ENCODE peak calls at places on chromosome 21, in eight cellular contexts. D, O, Q, U, Y, E, B and W are unnamed samples. For H3K4me1, the result is how much of the 10 kb centered on the place peaks cover.

GRCh38 chr21:16460936-16461335 is 731.2 kb downstream of the USP25 start:
- DNase-seq in D (no peak), O (no peak), Q (no peak), U (no peak), Y (no peak), E (peak), B (no peak), W (no peak)

GRCh38 chr21:43361493-43362296 is 65.2 kb downstream of the SIK1 start:
- DNase-seq in D (no peak), O (peak), Q (peak), U (peak), Y (no peak), E (peak), B (peak), W (peak)

GRCh38 chr21:18529253-18529652 is 125.7 kb upstream of the TMPRSS15 start:
- DNase-seq in D (no peak), O (no peak), Q (no peak), U (no peak), Y (no peak), E (no peak), B (no peak), W (no peak)

GRCh38 chr21:42566524-42567180 is 53.0 kb downstream of the SLC37A1 start:
- DNase-seq in D (no peak), O (no peak), Q (no peak), U (peak), Y (no peak), E (no peak), B (no peak), W (peak)

GRCh38 chr21:14533555-14534400 is 12.3 kb downstream of the SAMSN1 start:
- DNase-seq in D (no peak), O (peak), Q (peak), U (no peak), Y (no peak), E (no peak), B (no peak), W (no peak)

GRCh38 chr21:43307677-43308070 is 119.3 kb downstream of the SIK1 start:
- DNase-seq in D (no peak), O (no peak), Q (no peak), U (peak), Y (no peak), E (no peak), B (no peak), W (no peak)

GRCh38 chr21:38229260-38229877 is 27.4 kb upstream of the KCNJ15 start:
- DNase-seq in D (peak), O (no peak), Q (peak), U (no peak), Y (no peak), E (peak), B (no peak), W (no peak)

GRCh38 chr21:43697758-43698643 is 20.9 kb upstream of the PDXK start:
- DNase-seq in D (no peak), O (no peak), Q (no peak), U (no peak), Y (no peak), E (no peak), B (no peak), W (no peak)

GRCh38 chr21:39696620-39697019 is 48.4 kb upstream of the IGSF5 start:
- DNase-seq in D (peak), O (no peak), Q (no peak), U (no peak), Y (no peak), E (no peak), B (no peak), W (peak)

GRCh38 chr21:14382486-14382834 is 486 bp downstream of the HSPA13 start:
- DNase-seq in D (no peak), O (no peak), Q (no peak), U (no peak), Y (no peak), E (peak), B (no peak), W (no peak)

GRCh38 chr21:15207635-15208370 is 143.0 kb upstream of the NRIP1 start:
- DNase-seq in D (no peak), O (no peak), Q (no peak), U (no peak), Y (no peak), E (no peak), B (no peak), W (no peak)

GRCh38 chr21:41360072-41360821 is 1.6 kb upstream of the MX2 start:
- DNase-seq in D (peak), O (no peak), Q (peak), U (no peak), Y (peak), E (peak), B (peak), W (peak)

GRCh38 chr21:42330380-42331336 is 15.4 kb upstream of the TFF3 start:
- DNase-seq in D (no peak), O (no peak), Q (no peak), U (no peak), Y (no peak), E (no peak), B (no peak), W (no peak)

GRCh38 chr21:26170471-26171309 is at the start of gene APP:
- DNase-seq in D (peak), O (peak), Q (peak), U (peak), Y (peak), E (peak), B (peak), W (peak)

GRCh38 chr21:17585875-17586450 is 26.7 kb downstream of the BTG3 start:
- DNase-seq in D (peak), O (peak), Q (peak), U (no peak), Y (no peak), E (peak), B (no peak), W (no peak)

GRCh38 chr21:32334980-32335471 is 36.4 kb downstream of the MRAP start:
- DNase-seq in D (peak), O (no peak), Q (no peak), U (no peak), Y (no peak), E (no peak), B (no peak), W (no peak)

GRCh38 chr21:33109574-33110339 is 39.8 kb downstream of the OLIG1 start:
- DNase-seq in D (peak), O (no peak), Q (peak), U (no peak), Y (no peak), E (peak), B (no peak), W (no peak)

GRCh38 chr21:43712268-43712942 is 6.5 kb upstream of the PDXK start:
- DNase-seq in D (no peak), O (no peak), Q (peak), U (peak), Y (no peak), E (no peak), B (no peak), W (peak)

GRCh38 chr21:16912075-16912474 is 600.8 kb upstream of the CXADR start:
- DNase-seq in D (no peak), O (no peak), Q (no peak), U (no peak), Y (no peak), E (no peak), B (no peak), W (no peak)

GRCh38 chr21:24844672-24845071 is 762.6 kb downstream of the MRPL39 start:
- DNase-seq in D (no peak), O (no peak), Q (no peak), U (no peak), Y (no peak), E (no peak), B (no peak), W (no peak)

DNA sequence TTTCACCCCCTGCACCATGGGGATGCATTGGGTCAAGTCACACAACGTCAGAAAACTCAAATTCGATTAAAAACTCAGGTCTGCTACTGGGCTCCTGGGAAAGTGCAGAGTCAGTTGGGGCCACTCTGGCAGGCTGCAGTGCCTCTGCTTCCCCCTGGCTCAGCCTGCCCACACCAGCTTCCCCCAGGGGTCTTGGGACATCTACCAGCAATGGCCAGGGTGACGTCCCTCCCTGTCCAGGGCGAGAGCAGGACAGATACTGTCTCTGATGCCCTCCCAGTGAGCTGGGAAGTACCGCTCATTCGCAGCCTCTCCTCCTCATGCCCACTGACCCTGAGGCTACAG is 106.2 kb upstream of the COL6A1 start:
- DNase-seq in D (no peak), O (no peak), Q (no peak), U (peak), Y (no peak), E (no peak), B (no peak), W (no peak)
- H3K27ac ChIP-seq in D (no peak), O (no peak), Q (no peak), U (no peak), Y (no peak), E (no peak), B (no peak), W (no peak)

GRCh38 chr21:44872568-44873355 is 728 bp downstream of the PTTG1IP start:
- DNase-seq in D (peak), O (no peak), Q (peak), U (peak), Y (no peak), E (peak), B (peak), W (peak)
- H3K4me1 ChIP-seq in D (under half), O (half or more), Q (half or more), U (under half), Y (half or more), E (under half), B (half or more), W (under half)

GRCh38 chr21:27806261-27806660 is 839.4 kb upstream of the ADAMTS5 start:
- DNase-seq in D (no peak), O (no peak), Q (no peak), U (no peak), Y (no peak), E (no peak), B (no peak), W (no peak)

GRCh38 chr21:27803571-27803970 is 836.7 kb upstream of the ADAMTS5 start:
- DNase-seq in D (no peak), O (no peak), Q (no peak), U (no peak), Y (no peak), E (no peak), B (no peak), W (no peak)

GRCh38 chr21:27807596-27807995 is 840.7 kb upstream of the ADAMTS5 start:
- DNase-seq in D (no peak), O (no peak), Q (no peak), U (no peak), Y (no peak), E (no peak), B (no peak), W (no peak)

GRCh38 chr21:27804515-27804914 is 837.6 kb upstream of the ADAMTS5 start:
- DNase-seq in D (peak), O (no peak), Q (no peak), U (no peak), Y (no peak), E (peak), B (peak), W (no peak)

GRCh38 chr21:27805696-27806095 is 838.8 kb upstream of the ADAMTS5 start:
- DNase-seq in D (no peak), O (no peak), Q (no peak), U (no peak), Y (no peak), E (no peak), B (no peak), W (no peak)
- H3K27ac ChIP-seq in D (no peak), O (no peak), Q (no peak), U (no peak), Y (no peak), E (no peak), B (no peak), W (no peak)

GRCh38 chr21:45405819-45406762 is 1.1 kb downstream of the COL18A1 start:
- DNase-seq in D (peak), O (no peak), Q (peak), U (peak), Y (no peak), E (peak), B (peak), W (no peak)
- H3K4me1 ChIP-seq in D (under half), O (under half), Q (half or more), U (under half), Y (under half), E (under half), B (half or more), W (under half)

GRCh38 chr21:30044447-30045064 is 104.8 kb upstream of the GRIK1 start:
- DNase-seq in D (peak), O (no peak), Q (peak), U (no peak), Y (no peak), E (peak), B (no peak), W (no peak)

DNA sequence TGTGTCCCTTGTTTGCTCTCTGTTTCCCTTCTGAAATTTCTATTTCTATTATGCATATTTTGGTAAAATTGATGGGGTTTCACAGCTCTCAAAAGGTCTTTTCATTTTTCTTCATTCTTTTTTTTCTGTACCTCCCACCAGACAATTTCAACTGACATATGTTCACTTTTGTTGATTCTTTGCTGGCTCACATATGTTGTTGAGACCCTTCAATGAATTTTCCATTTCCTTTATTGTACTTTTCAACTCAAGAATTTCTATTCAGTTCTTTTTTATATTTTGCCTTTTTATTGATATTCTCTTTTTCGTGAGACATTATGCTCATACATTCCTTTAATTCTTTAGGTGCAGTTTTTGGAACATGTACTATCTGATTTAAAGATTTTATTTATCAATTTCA is 102.6 kb upstream of the GRIK1 start:
- DNase-seq in D (no peak), O (no peak), Q (no peak), U (no peak), Y (no peak), E (no peak), B (no peak), W (no peak)
- H3K27ac ChIP-seq in D (no peak), O (no peak), Q (no peak), U (no peak), Y (no peak), E (no peak), B (no peak), W (no peak)

GRCh38 chr21:36702622-36702968 is 3.7 kb downstream of the SIM2 start:
- DNase-seq in D (no peak), O (no peak), Q (no peak), U (no peak), Y (no peak), E (no peak), B (no peak), W (no peak)
- H3K4me1 ChIP-seq in D (half or more), O (under half), Q (under half), U (under half), Y (half or more), E (half or more), B (half or more), W (under half)

GRCh38 chr21:29719561-29719960 is 220.2 kb downstream of the GRIK1 start:
- DNase-seq in D (no peak), O (no peak), Q (no peak), U (no peak), Y (no peak), E (no peak), B (no peak), W (no peak)

GRCh38 chr21:29725025-29725736 is 214.6 kb downstream of the GRIK1 start:
- DNase-seq in D (no peak), O (no peak), Q (no peak), U (no peak), Y (no peak), E (no peak), B (no peak), W (no peak)

GRCh38 chr21:29718081-29718815 is 221.5 kb downstream of the GRIK1 start:
- DNase-seq in D (no peak), O (no peak), Q (peak), U (no peak), Y (no peak), E (no peak), B (no peak), W (no peak)

GRCh38 chr21:29721242-29721641 is 218.6 kb downstream of the GRIK1 start:
- DNase-seq in D (peak), O (no peak), Q (no peak), U (no peak), Y (no peak), E (no peak), B (no peak), W (no peak)

GRCh38 chr21:29721964-29722363 is 217.8 kb downstream of the GRIK1 start:
- DNase-seq in D (no peak), O (no peak), Q (no peak), U (no peak), Y (no peak), E (no peak), B (no peak), W (no peak)
- H3K27ac ChIP-seq in D (peak), O (no peak), Q (no peak), U (no peak), Y (no peak), E (no peak), B (no peak), W (no peak)

DNA sequence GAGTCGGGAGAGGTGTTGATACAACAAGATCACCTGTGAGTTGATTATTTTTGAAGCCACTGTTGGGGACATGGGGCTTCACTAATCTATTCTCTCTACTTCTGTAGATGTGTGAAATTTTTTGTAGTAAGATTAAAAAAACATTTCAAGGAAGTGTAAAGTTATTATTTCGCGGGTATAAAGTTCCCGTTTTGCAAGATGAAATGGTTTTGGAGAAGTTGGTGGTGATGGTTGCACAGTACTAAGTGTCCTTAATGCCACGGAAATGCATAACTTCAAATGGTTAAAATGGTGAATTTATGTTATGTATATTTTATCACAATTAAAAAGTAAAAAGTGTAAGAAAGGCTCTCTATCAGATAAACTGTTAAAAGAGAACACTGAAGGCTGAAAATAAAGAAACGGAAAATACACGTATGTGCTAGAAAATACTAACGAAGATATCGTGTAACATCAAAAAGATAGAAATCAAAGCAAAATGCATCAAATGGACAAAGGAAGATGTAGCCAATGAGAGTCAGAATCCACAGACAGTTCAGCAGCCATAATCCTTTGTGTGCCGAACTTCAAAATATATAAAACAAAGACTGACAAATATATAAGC is 2.9 kb upstream of the ITGB2 start:
- DNase-seq in D (no peak), O (no peak), Q (no peak), U (no peak), Y (no peak), E (no peak), B (no peak), W (no peak)
- H3K4me1 ChIP-seq in D (under half), O (half or more), Q (under half), U (under half), Y (under half), E (under half), B (under half), W (under half)

DNA sequence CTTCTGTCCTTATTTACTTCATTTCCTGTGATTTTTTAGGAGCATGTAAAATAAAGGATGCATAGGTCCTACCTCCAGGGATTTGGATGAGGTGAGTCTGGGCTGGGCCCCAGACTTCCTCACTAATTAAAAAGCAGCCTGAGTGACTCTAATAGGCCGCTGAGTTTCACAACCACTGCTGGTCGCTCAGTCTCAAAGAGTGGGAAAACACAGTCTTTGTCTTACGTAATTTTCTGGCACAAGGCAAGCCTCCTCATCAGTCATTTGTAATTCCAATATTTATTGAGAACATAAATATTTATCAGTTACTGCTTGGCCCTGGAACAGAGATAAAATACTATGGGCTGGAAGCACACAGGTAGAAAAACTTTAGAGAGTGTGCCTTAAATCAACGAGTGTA is 195.4 kb upstream of the RUNX1 start:
- DNase-seq in D (no peak), O (no peak), Q (peak), U (no peak), Y (no peak), E (no peak), B (no peak), W (no peak)
- H3K27ac ChIP-seq in D (no peak), O (no peak), Q (no peak), U (no peak), Y (no peak), E (no peak), B (no peak), W (no peak)

GRCh38 chr21:29349702-29350101 is 51.0 kb downstream of the BACH1 start:
- DNase-seq in D (no peak), O (no peak), Q (no peak), U (no peak), Y (no peak), E (no peak), B (no peak), W (no peak)

GRCh38 chr21:29346281-29346680 is 47.6 kb downstream of the BACH1 start:
- DNase-seq in D (no peak), O (no peak), Q (no peak), U (no peak), Y (no peak), E (no peak), B (no peak), W (no peak)

GRCh38 chr21:29347274-29347681 is 48.6 kb downstream of the BACH1 start:
- DNase-seq in D (no peak), O (no peak), Q (no peak), U (no peak), Y (no peak), E (no peak), B (no peak), W (peak)

GRCh38 chr21:29343517-29343916 is 44.8 kb downstream of the BACH1 start:
- DNase-seq in D (no peak), O (no peak), Q (no peak), U (no peak), Y (no peak), E (no peak), B (no peak), W (no peak)

DNA sequence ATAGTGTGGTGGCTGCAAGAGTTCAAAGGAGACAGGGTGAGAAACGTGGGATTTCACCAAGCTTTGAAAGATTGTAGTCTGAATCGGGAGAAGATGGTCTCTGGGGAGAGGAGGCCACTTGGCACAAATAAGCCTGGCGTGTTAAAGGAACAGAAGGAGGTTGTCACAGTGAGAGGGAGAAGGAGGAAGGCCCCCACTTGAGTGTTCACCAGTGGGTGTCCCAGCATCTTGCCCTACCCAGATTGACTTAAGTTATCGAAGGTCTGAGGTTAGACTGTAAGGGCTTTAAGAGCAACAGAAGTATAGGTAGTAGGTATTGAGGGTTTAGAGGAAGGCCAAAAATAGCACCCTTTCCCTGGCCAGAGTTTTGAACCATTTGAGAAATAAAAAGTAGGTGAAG is 48.0 kb downstream of the BACH1 start:
- DNase-seq in D (no peak), O (no peak), Q (no peak), U (no peak), Y (no peak), E (no peak), B (no peak), W (no peak)
- H3K4me1 ChIP-seq in D (under half), O (under half), Q (under half), U (under half), Y (under half), E (under half), B (under half), W (under half)